ENCODE peak calls at places on chromosomes 13 and 19, in eight cellular contexts. F is heart right ventricle, A is dorsolateral prefrontal cortex, T is AG10803, R is tibial nerve, D is AG09309, S is fibroblast of lung, I is astrocyte of the spinal cord. O is an unnamed sample.

GRCh38 chr13:94143624-94144350 is 335.7 kb downstream of the DCT start:
- DNase-seq in I (no peak), F (no peak), T (no peak), D (no peak), R (no peak), A (no peak), S (no peak), O (no peak)

GRCh38 chr13:111062305-111062704 is 52.8 kb upstream of the ARHGEF7 start:
- DNase-seq in R (no peak), F (no peak), D (no peak), S (no peak), T (no peak), I (no peak), A (no peak), O (no peak)

GRCh38 chr19:31402931-31403330 is 53.7 kb upstream of the TSHZ3 start:
- DNase-seq in I (no peak), A (no peak), D (no peak), F (no peak), S (no peak), T (no peak), R (no peak), O (no peak)

GRCh38 chr19:6045108-6045507 is 65.2 kb downstream of the RFX2 start:
- DNase-seq in T (no peak), S (no peak), D (no peak), R (no peak), A (no peak), I (no peak), F (no peak), O (no peak)

GRCh38 chr19:5988520-5989387 is 10.8 kb upstream of the RANBP3 start:
- DNase-seq in S (peak), I (no peak), F (no peak), A (no peak), D (no peak), R (no peak), T (no peak), O (no peak)

GRCh38 chr19:42024622-42025111 is 30.6 kb upstream of the ATP1A3 start:
- DNase-seq in D (peak), A (peak), S (peak), R (no peak), T (peak), I (no peak), F (peak), O (no peak)

GRCh38 chr13:25213716-25214115 is 41.6 kb upstream of the AMER2 start:
- DNase-seq in A (no peak), T (peak), R (no peak), F (no peak), S (no peak), I (no peak), D (no peak), O (no peak)

GRCh38 chr19:38373907-38374331 is 452 bp upstream of the PSMD8 start:
- DNase-seq in S (no peak), A (no peak), T (no peak), I (no peak), D (no peak), R (no peak), F (no peak), O (no peak)

GRCh38 chr19:37907735-37908066 is 693 bp downstream of the SIPA1L3 start:
- DNase-seq in S (no peak), R (no peak), A (no peak), T (no peak), D (no peak), I (no peak), F (no peak), O (no peak)

GRCh38 chr13:43663474-43664090 is 123.2 kb downstream of the ENOX1 start:
- DNase-seq in F (no peak), A (no peak), I (peak), S (peak), T (peak), D (no peak), R (no peak), O (no peak)

GRCh38 chr13:108961542-108962125 is 332.2 kb downstream of the MYO16 start:
- DNase-seq in D (peak), R (no peak), S (peak), I (peak), T (peak), A (no peak), F (no peak), O (no peak)

GRCh38 chr19:57803594-57804325 is 11.0 kb downstream of the ZNF552 start:
- DNase-seq in D (peak), I (peak), S (peak), A (peak), F (no peak), R (no peak), T (peak), O (no peak)

GRCh38 chr13:46667687-46668281 is 114.8 kb downstream of the LRCH1 start:
- DNase-seq in T (no peak), S (peak), R (no peak), A (no peak), I (peak), F (no peak), D (no peak), O (no peak)

GRCh38 chr19:50717891-50718254 is 1.7 kb downstream of the SHANK1 start:
- DNase-seq in A (no peak), I (no peak), D (no peak), F (no peak), S (no peak), T (no peak), R (no peak), O (no peak)

GRCh38 chr13:38394777-38395504 is 45.3 kb downstream of the UFM1 start:
- DNase-seq in T (peak), F (no peak), I (no peak), D (peak), A (no peak), S (no peak), R (no peak), O (no peak)

GRCh38 chr13:25292301-25292700 is 5.0 kb upstream of the MTMR6 start:
- DNase-seq in S (peak), F (no peak), D (no peak), A (no peak), I (peak), R (no peak), T (no peak), O (no peak)

GRCh38 chr19:38135150-38135998 is 88.6 kb downstream of the DPF1 start:
- DNase-seq in I (peak), D (no peak), F (no peak), T (no peak), A (no peak), R (no peak), S (peak), O (no peak)

GRCh38 chr13:73870970-73871935 is 263.0 kb downstream of the KLF12 start:
- DNase-seq in R (no peak), T (peak), I (peak), F (peak), D (peak), A (no peak), S (peak), O (no peak)

GRCh38 chr19:11538232-11539036 is at the start of gene CNN1:
- DNase-seq in R (no peak), A (no peak), D (no peak), S (peak), I (peak), F (peak), T (peak), O (no peak)

GRCh38 chr13:45102136-45102802 is 18.0 kb upstream of the GTF2F2 start:
- DNase-seq in T (no peak), R (no peak), A (no peak), S (no peak), D (no peak), I (no peak), F (no peak), O (no peak)

GRCh38 chr13:106588367-106588766 is 20.4 kb upstream of the ARGLU1 start:
- DNase-seq in S (no peak), I (no peak), F (peak), D (no peak), A (no peak), T (no peak), R (no peak), O (no peak)

GRCh38 chr13:23631676-23632622 is 61.7 kb downstream of the TNFRSF19 start:
- DNase-seq in D (no peak), R (no peak), I (no peak), F (no peak), A (no peak), T (no peak), S (no peak), O (no peak)

GRCh38 chr19:55333870-55334269 is 5.8 kb upstream of the KMT5C start:
- DNase-seq in T (no peak), R (no peak), I (no peak), D (no peak), A (no peak), F (no peak), S (no peak), O (no peak)

GRCh38 chr13:50672025-50672424 is 171.5 kb downstream of the DLEU7 start:
- DNase-seq in T (peak), F (no peak), A (no peak), I (no peak), S (no peak), R (no peak), D (no peak), O (no peak)

GRCh38 chr19:46902402-46902766 is 41.6 kb downstream of the ARHGAP35 start:
- DNase-seq in I (no peak), S (no peak), T (peak), R (no peak), F (no peak), D (no peak), A (no peak), O (no peak)

GRCh38 chr13:41054919-41055619 is 6.2 kb upstream of the WBP4 start:
- DNase-seq in T (no peak), S (no peak), I (no peak), R (no peak), D (no peak), A (no peak), F (no peak), O (no peak)
- TF ChIP-seq CTCF in T (peak), S (peak), I (peak), R (no peak), D (peak), A (peak), F (peak), O (no peak)

DNA sequence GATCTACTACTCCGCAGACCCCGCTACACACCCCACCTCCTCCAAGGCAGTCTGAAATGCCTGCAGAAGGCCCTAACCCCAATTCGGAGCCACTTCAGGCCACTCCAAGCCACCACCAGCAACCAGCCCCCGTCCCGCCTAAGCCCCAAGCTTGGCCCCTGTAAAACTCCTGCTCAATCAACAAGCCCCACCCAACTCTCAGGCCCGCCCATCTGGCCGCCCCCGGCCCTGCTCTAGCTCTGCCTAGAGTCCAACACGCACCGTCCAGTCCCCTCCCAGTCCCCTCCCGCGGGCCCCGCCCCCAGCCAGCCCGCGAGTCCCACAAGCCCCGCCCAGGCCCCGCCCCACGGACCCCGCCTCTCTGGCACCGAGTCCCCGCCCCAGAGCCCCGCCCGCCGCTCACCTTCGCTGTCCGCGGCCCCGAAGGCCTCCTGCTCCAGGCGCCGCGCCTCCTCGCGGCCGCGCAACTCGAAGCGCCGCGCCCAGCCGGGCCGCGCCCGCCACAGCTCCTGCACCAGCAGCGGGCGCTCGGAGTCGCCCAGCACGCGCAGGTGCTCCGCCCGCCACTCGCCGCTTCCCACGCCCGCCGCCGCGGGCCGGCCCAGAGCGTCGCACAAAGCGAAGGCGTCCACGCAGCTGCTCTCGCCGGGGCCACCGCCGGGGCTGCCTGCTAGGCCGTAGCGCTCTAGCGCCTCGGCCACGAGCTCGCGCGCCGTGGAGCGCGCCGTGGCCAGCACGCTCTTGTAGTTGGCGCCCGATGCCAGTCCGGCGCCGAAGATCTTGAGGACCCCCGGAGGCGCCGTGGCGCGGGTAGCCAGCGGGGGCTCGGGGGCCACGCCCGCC is 1.6 kb downstream of the RASIP1 start:
- DNase-seq in A (peak), I (peak), F (peak), T (peak), R (peak), S (peak), D (no peak), O (peak)
- TF ChIP-seq CTCF in A (peak), I (peak), F (peak), T (no peak), R (peak), S (peak), D (peak), O (no peak)

GRCh38 chr13:88005188-88005587 is 334.0 kb downstream of the SLITRK5 start:
- DNase-seq in A (no peak), T (peak), D (no peak), F (no peak), R (no peak), S (peak), I (no peak), O (no peak)
- TF ChIP-seq CTCF in A (no peak), T (peak), D (no peak), F (no peak), R (no peak), S (no peak), I (peak), O (no peak)

DNA sequence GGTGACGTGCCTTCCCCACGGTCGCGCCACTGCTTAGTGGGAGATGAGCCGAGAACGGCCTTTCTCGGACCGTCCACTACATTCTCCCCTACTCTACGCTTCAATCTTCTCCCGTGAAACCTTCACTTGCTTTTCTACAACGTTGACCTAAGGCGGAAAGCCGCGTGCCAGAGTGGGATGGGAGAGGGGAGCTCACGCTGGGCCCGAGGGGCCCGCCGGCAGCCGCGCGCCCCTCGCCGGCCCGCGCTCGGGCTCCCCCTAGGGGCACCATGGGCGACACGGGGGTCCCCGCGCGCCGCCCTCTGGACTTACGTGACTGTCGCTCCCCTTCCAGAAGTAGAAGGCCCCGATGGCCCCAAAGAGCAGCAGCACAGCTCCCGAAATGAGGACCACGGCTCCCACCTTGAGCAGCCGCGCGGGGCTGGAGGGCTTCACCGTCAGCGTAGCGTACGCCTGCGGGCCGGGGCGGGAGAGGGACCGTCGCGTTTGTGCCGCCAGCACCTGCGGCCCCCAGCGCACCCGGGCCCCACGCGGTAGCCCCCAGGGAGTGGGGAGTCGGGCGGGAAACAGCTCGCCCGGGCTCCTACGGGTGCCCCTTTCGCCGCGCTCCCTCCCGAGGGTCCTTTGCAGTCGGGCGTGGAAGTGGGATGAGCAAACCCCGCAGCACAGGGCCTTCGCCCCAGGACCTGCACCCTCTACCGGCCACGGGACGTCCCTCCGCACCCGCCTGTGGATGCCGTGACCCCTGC is 727 bp downstream of the CNMD start:
- DNase-seq in F (peak), D (no peak), S (no peak), I (no peak), R (no peak), T (no peak), A (no peak), O (no peak)
- TF ChIP-seq CTCF in F (peak), D (peak), S (peak), I (peak), R (peak), T (peak), A (no peak), O (no peak)

GRCh38 chr13:113064534-113065405 is 40.8 kb upstream of the F7 start:
- DNase-seq in T (peak), A (no peak), I (peak), F (no peak), R (no peak), D (peak), S (peak), O (no peak)
- TF ChIP-seq CTCF in T (no peak), A (no peak), I (no peak), F (no peak), R (no peak), D (no peak), S (no peak), O (no peak)

GRCh38 chr19:18065173-18065495 is 21.6 kb downstream of the IL12RB1 start:
- DNase-seq in A (no peak), S (no peak), F (no peak), T (no peak), R (no peak), D (no peak), I (no peak), O (no peak)

GRCh38 chr19:18059902-18060301 is 26.8 kb downstream of the IL12RB1 start:
- DNase-seq in D (no peak), S (no peak), A (no peak), R (no peak), F (no peak), T (no peak), I (no peak), O (no peak)

GRCh38 chr19:18062043-18062442 is 24.7 kb downstream of the IL12RB1 start:
- DNase-seq in F (no peak), A (no peak), T (no peak), R (no peak), D (no peak), S (no peak), I (no peak), O (no peak)

GRCh38 chr19:18060472-18060871 is 26.3 kb downstream of the IL12RB1 start:
- DNase-seq in T (no peak), F (no peak), A (no peak), R (no peak), S (no peak), I (no peak), D (no peak), O (no peak)

DNA sequence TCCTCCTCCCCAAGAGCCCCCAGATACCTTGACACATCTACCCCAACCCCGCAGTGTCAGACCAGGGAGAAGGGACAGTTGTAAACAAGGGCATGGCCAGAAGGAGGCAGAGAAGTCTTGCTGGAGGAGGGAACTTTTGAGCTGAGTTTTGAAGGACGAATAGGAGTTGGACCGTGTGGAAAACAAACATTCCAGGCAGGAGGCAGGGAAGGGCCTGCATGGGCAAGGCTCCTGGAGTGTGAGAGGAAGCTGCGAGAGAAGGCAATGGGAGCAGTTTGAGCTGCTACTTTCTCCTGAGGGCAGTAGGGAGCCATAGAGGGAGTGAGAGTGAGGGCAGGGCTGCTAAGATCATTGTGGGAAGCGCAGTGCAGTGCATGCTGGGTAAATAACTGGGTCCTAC is 23.3 kb downstream of the IL12RB1 start:
- DNase-seq in I (no peak), T (no peak), S (no peak), F (no peak), R (no peak), D (no peak), A (no peak), O (no peak)
- TF ChIP-seq CTCF in I (no peak), T (peak), S (no peak), F (no peak), R (no peak), D (peak), A (peak), O (no peak)

DNA sequence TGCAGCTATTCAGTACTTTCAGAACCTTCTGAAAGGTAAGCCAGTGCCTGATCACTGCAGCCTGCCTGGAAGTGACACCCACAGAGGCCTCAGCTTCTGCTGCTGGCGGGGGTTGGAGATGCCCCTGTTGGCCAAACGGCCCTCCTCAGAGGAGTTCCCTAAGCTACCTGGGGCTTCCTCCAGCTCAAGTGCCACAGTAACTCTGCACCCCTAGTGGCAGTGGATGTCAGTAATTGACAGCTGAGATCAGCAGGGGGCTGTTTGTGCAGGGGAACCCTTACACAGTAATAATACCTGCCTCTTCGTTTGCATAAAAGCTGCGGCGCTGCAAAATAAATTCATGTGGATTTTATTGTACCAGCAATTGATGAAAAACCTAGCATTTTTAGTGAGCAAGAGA is 28.9 kb downstream of the TDRD12 start:
- DNase-seq in S (no peak), A (no peak), F (no peak), I (no peak), R (no peak), D (no peak), T (no peak), O (no peak)
- TF ChIP-seq CTCF in S (no peak), A (no peak), F (no peak), I (peak), R (no peak), D (no peak), T (no peak), O (no peak)

DNA sequence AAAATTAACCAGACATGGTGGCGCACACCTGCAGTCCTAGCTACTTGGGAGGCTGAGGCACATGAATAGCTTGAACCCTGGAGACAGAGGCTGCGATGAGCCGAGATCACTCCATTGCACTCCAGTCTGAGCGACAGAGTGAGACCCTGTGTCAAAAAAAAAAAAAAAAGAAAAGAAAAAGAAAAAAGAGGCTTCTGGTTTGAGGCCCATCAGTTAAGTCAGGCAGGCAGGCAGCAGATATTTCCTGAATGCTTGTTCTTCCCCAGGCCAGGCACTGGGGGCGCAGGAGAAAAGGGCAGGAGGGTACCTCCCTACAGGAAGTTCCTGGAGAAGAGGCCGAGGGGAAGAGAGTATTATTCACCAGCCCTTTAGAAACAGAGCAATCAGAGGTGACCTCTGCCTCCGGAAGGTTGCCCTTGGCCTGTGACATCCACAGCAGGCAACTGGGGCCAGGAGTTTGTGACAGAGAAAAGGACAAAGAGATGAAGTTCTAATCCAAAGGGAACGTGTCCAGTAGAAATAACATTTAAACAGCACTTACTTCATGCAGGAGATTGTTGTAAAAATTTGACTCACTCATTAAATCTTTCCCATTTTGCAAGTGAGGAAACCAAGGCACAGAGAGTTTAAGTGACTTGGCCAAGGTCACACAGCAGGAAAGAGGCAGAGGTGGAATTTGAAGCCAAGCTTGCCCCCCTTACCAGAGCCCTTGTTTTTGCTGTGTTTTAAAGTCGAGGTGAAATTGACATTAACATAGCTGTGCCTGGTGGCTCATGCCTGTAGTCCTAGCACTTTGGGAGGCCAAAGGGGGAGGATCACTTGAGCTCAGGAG is 4.3 kb upstream of the RLN3 start:
- DNase-seq in S (no peak), T (peak), A (no peak), R (no peak), D (no peak), F (peak), I (peak), O (no peak)
- TF ChIP-seq CTCF in S (peak), T (peak), A (peak), R (peak), D (peak), F (peak), I (peak), O (no peak)